ENCODE peak calls at places on chromosomes 2 and 18, in eight cellular contexts. Y is Peyer's patch, U is cardiac fibroblast, B is IMR-90, C is body of pancreas, W is fibroblast of lung, G is heart left ventricle, V is neural progenitor cell. H is an unnamed sample.
A peak's percentile ranks its signal among the peaks of the same experiment; 100 is the strongest.

GRCh38 chr2:42059261-42059898 is 11.6 kb downstream of the PKDCC start:
- DNase-seq in Y (no peak), U (no peak), B (no peak), C (no peak), W (no peak), G (no peak), V (no peak), H (no peak)

GRCh38 chr2:70160545-70160944 is 30.3 kb downstream of the C2orf42 start:
- DNase-seq in Y (no peak), U (no peak), B (no peak), C (no peak), W (no peak), G (no peak), V (no peak), H (no peak)

GRCh38 chr18:8303151-8303770 is 306.0 kb upstream of the RAB12 start:
- DNase-seq in Y (no peak), U (peak; percentile 35), B (peak; percentile 41), C (no peak), W (peak; percentile 28), G (no peak), V (no peak), H (no peak)

GRCh38 chr2:46690825-46691224 is 211.5 kb downstream of the TMEM247 start:
- DNase-seq in Y (no peak), U (peak; percentile 90), B (peak; percentile 95), C (no peak), W (peak; percentile 96), G (no peak), V (no peak), H (peak; percentile 84)

GRCh38 chr2:60339286-60339685 is 214.2 kb downstream of the BCL11A start:
- DNase-seq in Y (no peak), U (no peak), B (no peak), C (no peak), W (no peak), G (no peak), V (no peak), H (no peak)

GRCh38 chr2:114222331-114222730 is 220.1 kb upstream of the DPP10 start:
- DNase-seq in Y (no peak), U (no peak), B (no peak), C (no peak), W (no peak), G (no peak), V (no peak), H (no peak)

GRCh38 chr2:127089466-127090235 is 17.3 kb downstream of the BIN1 start:
- DNase-seq in Y (no peak), U (no peak), B (no peak), C (no peak), W (no peak), G (no peak), V (no peak), H (no peak)

GRCh38 chr2:106542730-106543359 is 55.7 kb downstream of the CD8B2 start:
- DNase-seq in Y (peak; percentile 57), U (peak; percentile 42), B (peak; percentile 19), C (peak; percentile 75), W (peak; percentile 13), G (peak; percentile 63), V (peak; percentile 77), H (peak; percentile 55)

GRCh38 chr2:56248965-56249742 is 65.4 kb downstream of the CCDC85A start:
- DNase-seq in Y (no peak), U (peak; percentile 66), B (no peak), C (no peak), W (peak; percentile 25), G (no peak), V (no peak), H (no peak)

GRCh38 chr2:140457483-140457882 is 1673.3 kb downstream of the LRP1B start:
- DNase-seq in Y (no peak), U (no peak), B (no peak), C (no peak), W (peak; percentile 25), G (no peak), V (no peak), H (peak; percentile 40)

DNA sequence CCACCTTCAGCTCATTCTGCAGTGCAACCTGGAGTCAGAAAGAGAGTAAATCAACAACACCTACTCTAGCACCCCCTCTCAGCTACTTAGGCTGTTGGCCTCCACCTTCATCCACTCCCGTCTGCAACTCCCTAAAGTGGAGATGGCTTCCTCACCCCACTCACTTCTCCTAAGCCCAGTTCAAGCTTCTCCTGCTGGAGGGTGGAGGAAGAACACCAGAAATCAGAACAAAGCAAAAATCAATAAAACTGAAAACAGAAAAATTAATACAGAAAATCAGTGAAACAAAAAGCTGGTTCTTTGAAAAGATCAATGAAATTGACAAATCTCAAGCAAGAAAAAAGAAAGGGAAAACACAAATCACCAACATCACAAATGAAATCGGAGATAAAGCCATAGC is 191.7 kb downstream of the ANAPC1 start:
- DNase-seq in Y (no peak), U (no peak), B (no peak), C (no peak), W (no peak), G (no peak), V (no peak), H (no peak)
- TF ChIP-seq CTCF in Y (no peak), U (no peak), B (peak; percentile 3), C (no peak), W (no peak), G (no peak), V (no peak), H (peak; percentile 34)

DNA sequence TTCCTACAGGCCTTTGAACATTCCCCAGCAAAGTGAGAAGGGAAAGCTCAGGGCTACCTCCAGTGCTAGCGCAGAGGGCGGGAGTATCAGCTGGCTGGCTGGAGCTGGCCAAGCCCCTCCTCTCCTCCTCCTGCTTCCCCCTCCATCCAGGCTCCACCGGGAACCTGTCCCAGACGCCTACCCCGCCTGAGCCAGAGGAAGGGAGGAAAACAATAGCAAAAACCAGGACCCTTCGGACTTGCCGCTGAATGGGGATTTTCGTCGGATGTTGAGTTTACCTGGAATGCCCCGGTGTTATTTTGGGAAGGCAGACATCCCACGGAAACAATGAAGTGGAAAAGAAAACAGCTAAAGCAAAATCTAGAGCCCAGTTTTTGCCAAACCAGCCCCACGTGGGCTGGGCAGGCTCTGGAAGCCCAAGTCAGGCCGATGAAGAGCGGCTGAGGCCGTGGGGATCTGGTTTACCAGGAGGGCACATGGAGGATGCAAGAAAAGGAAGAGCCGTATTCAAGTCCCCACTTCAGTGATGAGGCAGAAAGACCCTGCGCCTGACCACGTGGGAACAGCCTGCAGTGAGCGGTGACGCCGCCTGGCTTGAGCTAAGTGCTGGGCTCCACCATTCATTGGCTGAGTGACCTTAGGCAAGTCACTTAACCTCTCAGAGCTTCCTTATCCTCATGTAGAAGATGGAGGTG is 100.4 kb upstream of the LCLAT1 start:
- DNase-seq in Y (no peak), U (no peak), B (no peak), C (peak; percentile 78), W (peak; percentile 38), G (peak; percentile 88), V (peak; percentile 61), H (no peak)
- H3K4me3 ChIP-seq in Y (no peak overlapping the region), U (no peak overlapping the region), B (no peak overlapping the region), C (no peak overlapping the region), W (peak overlapping the region; percentile 1), G (peak overlapping the region; percentile 53), V (no peak overlapping the region), H (no peak overlapping the region)

GRCh38 chr2:211157856-211158463 is 601.6 kb downstream of the CPS1 start:
- DNase-seq in Y (peak; percentile 55), U (peak; percentile 85), B (peak; percentile 36), C (peak; percentile 86), W (peak; percentile 50), G (peak; percentile 43), V (peak; percentile 89), H (peak; percentile 82)
- TF ChIP-seq CTCF in Y (peak; percentile 79), U (peak; percentile 80), B (peak; percentile 58), C (peak; percentile 80), W (peak; percentile 78), G (peak; percentile 90), V (peak; percentile 98), H (peak; percentile 84)

GRCh38 chr18:77133051-77133919 is 702 bp upstream of the MBP start:
- DNase-seq in Y (no peak), U (no peak), B (no peak), C (peak; percentile 78), W (no peak), G (no peak), V (peak; percentile 52), H (no peak)
- H3K4me3 ChIP-seq in Y (peak overlapping the region; percentile 97), U (peak overlapping the region; percentile 15), B (no peak overlapping the region), C (peak overlapping the region; percentile 91), W (no peak overlapping the region), G (peak overlapping the region; percentile 87), V (peak overlapping the region; percentile 79), H (peak overlapping the region; percentile 68)

DNA sequence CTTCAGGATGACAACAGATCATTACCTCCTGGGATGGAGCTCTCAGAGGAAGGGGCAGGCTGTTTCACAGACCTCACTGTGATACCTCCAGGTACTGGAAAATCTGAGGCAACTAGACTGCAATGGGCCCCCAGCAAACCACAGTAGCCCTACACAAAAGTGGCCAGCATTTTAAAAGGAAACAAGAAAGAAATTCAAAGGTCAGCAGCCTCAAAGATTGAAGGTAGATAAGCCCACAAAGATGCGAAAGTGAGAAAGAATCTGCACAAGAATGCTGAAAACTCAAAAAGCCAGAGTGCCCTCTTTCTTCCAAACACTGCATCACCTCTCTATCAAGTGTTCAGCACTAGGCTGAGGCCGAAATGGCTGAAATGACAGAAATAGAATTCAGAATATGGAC is 499.5 kb upstream of the CHAC2 start:
- DNase-seq in Y (no peak), U (no peak), B (no peak), C (no peak), W (no peak), G (no peak), V (peak; percentile 37), H (no peak)
- TF ChIP-seq CTCF in Y (no peak), U (no peak), B (no peak), C (no peak), W (no peak), G (peak; percentile 36), V (peak; percentile 46), H (peak; percentile 8)

GRCh38 chr2:85323351-85323987 is 4.3 kb downstream of the TGOLN2 start:
- DNase-seq in Y (no peak), U (no peak), B (no peak), C (no peak), W (no peak), G (no peak), V (no peak), H (no peak)
- H3K4me3 ChIP-seq in Y (no peak overlapping the region), U (no peak overlapping the region), B (no peak overlapping the region), C (no peak overlapping the region), W (no peak overlapping the region), G (no peak overlapping the region), V (no peak overlapping the region), H (no peak overlapping the region)

DNA sequence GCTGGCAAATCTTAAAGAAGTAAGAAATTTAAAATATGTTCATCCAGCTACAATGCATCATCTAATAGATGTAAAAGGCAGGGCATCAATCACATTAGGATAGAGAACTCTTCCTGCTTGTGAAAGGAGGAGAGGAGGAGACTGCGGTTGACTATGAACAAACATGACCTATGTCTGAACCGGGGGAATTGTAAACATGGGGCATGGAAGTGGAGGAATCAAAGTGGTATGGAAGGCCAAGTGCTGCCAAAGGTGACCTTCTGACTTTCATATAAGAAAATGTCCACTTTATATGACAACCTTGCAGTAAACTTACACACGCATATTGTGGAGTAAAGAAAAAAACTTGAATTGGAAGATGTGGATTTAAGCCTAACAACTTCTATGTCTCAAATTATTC is 20.0 kb upstream of the SLC8A1 start:
- DNase-seq in Y (no peak), U (no peak), B (no peak), C (no peak), W (no peak), G (no peak), V (no peak), H (no peak)
- TF ChIP-seq CTCF in Y (no peak), U (no peak), B (no peak), C (no peak), W (no peak), G (no peak), V (no peak), H (no peak)

H was measured in choroid plexus epithelial cell.